ENCODE peak calls at places on chromosome 13, in five cellular contexts. L is left ventricle myocardium inferior, C is H1, A is LNCaP clone FGC, M is AG10803. D is an unnamed sample.
A peak's percentile ranks its signal among the peaks of the same experiment; 100 is the strongest.

GRCh38 chr13:42229287-42229686 is 42.7 kb upstream of the AKAP11 start:
- DNase-seq in C (no peak), A (no peak), L (no peak), M (no peak), D (no peak)

GRCh38 chr13:83508905-83509304 is 373.4 kb downstream of the SLITRK1 start:
- DNase-seq in M (no peak), L (no peak), C (no peak), A (no peak), D (peak; percentile 77)

GRCh38 chr13:20174656-20175405 is 14.0 kb upstream of the GJA3 start:
- DNase-seq in C (no peak), M (peak; percentile 86), A (no peak), L (peak; percentile 42), D (no peak)

GRCh38 chr13:68257111-68257842 is 1027.1 kb upstream of the PCDH9 start:
- DNase-seq in A (no peak), C (no peak), M (no peak), L (no peak), D (peak; percentile 10)

GRCh38 chr13:101621099-101621498 is 168.6 kb downstream of the ITGBL1 start:
- DNase-seq in A (no peak), L (no peak), C (no peak), M (no peak), D (no peak)

GRCh38 chr13:97254809-97255208 is 32.7 kb downstream of the MBNL2 start:
- DNase-seq in C (no peak), A (no peak), M (peak; percentile 49), L (no peak), D (no peak)

GRCh38 chr13:98652721-98653470 is 76.0 kb upstream of the STK24 start:
- DNase-seq in L (no peak), M (no peak), C (no peak), A (no peak), D (no peak)

GRCh38 chr13:30971575-30971974 is 39.1 kb downstream of the TEX26 start:
- DNase-seq in M (peak; percentile 21), C (no peak), A (no peak), L (no peak), D (no peak)

GRCh38 chr13:70043685-70044084 is 63.9 kb upstream of the ATXN8OS start:
- DNase-seq in L (no peak), M (no peak), C (no peak), A (no peak), D (no peak)

GRCh38 chr13:91167706-91168459 is 179.6 kb upstream of the MIR17HG start:
- DNase-seq in L (no peak), A (peak; percentile 67), M (no peak), C (no peak), D (no peak)

GRCh38 chr13:34124912-34125311 is 307.0 kb downstream of the RFC3 start:
- DNase-seq in C (no peak), A (peak; percentile 92), L (no peak), M (no peak), D (no peak)

GRCh38 chr13:112102243-112102642 is 35.3 kb downstream of the SOX1 start:
- DNase-seq in L (no peak), A (peak; percentile 26), M (no peak), C (peak; percentile 43), D (no peak)

GRCh38 chr13:74825170-74825948 is 656.6 kb downstream of the TBC1D4 start:
- DNase-seq in M (peak; percentile 82), A (no peak), L (no peak), C (no peak), D (peak; percentile 10)

GRCh38 chr13:99969934-99970760 is 1.4 kb downstream of the ZIC5 start:
- DNase-seq in C (peak; percentile 76), A (no peak), L (no peak), M (no peak), D (no peak)

GRCh38 chr13:69496951-69497350 is 610.7 kb upstream of the ATXN8OS start:
- DNase-seq in M (no peak), C (no peak), A (no peak), L (no peak), D (no peak)

GRCh38 chr13:99380402-99380801 is 73.2 kb upstream of the GPR183 start:
- DNase-seq in C (peak; percentile 29), M (no peak), A (no peak), L (no peak), D (no peak)

GRCh38 chr13:111330211-111330610 is 9.8 kb downstream of the TEX29 start:
- DNase-seq in L (no peak), C (peak; percentile 17), A (no peak), M (no peak), D (no peak)

GRCh38 chr13:43785681-43786471 is 896 bp downstream of the ENOX1 start:
- DNase-seq in A (no peak), C (peak; percentile 81), M (peak; percentile 69), L (peak; percentile 87), D (no peak)

GRCh38 chr13:96984061-96984508 is 10.2 kb downstream of the OXGR1 start:
- DNase-seq in A (peak; percentile 58), L (no peak), M (no peak), C (no peak), D (no peak)

GRCh38 chr13:59643906-59644626 is 519.7 kb downstream of the DIAPH3 start:
- DNase-seq in A (no peak), C (no peak), M (no peak), L (no peak), D (no peak)

GRCh38 chr13:36819811-36820140 is 754 bp downstream of the RFXAP start:
- DNase-seq in C (no peak), M (peak; percentile 26), L (no peak), A (no peak), D (no peak)

GRCh38 chr13:29428992-29429315 is 166.5 kb downstream of the SLC7A1 start:
- DNase-seq in A (no peak), M (no peak), L (no peak), C (no peak), D (no peak)

GRCh38 chr13:29434217-29434940 is 161.1 kb downstream of the SLC7A1 start:
- DNase-seq in C (no peak), L (no peak), M (no peak), A (no peak), D (no peak)

GRCh38 chr13:29428310-29428991 is 167.0 kb downstream of the SLC7A1 start:
- DNase-seq in M (no peak), L (peak; percentile 61), A (no peak), C (peak; percentile 71), D (no peak)

GRCh38 chr13:29427937-29428309 is 167.6 kb downstream of the SLC7A1 start:
- DNase-seq in M (no peak), A (no peak), L (no peak), C (no peak), D (no peak)

DNA sequence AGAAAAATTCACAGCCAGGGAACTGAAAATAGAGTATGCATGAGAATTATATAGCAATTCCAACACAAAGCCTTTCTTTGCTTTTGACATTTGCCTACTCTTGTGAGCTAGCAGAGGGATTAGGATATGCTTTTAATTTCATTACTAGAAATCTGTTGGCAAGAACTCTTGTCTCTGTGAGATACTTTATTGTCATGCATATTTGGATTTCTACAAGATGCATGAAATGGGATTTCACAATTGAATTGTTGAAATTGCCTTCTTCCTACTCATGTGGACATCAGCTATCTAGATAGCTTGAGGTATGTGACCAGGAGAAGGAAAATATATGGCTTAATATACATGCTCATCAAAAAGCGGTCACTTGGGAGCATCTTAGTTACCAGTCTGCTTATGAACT is 166.0 kb downstream of the SLC7A1 start:
- DNase-seq in L (no peak), M (peak; percentile 80), A (no peak), C (no peak), D (no peak)
- H3K4me3 ChIP-seq in L (peak overlapping the region; percentile 67), M (no peak overlapping the region), A (no peak overlapping the region), C (peak overlapping the region; percentile 60), D (no peak overlapping the region)

DNA sequence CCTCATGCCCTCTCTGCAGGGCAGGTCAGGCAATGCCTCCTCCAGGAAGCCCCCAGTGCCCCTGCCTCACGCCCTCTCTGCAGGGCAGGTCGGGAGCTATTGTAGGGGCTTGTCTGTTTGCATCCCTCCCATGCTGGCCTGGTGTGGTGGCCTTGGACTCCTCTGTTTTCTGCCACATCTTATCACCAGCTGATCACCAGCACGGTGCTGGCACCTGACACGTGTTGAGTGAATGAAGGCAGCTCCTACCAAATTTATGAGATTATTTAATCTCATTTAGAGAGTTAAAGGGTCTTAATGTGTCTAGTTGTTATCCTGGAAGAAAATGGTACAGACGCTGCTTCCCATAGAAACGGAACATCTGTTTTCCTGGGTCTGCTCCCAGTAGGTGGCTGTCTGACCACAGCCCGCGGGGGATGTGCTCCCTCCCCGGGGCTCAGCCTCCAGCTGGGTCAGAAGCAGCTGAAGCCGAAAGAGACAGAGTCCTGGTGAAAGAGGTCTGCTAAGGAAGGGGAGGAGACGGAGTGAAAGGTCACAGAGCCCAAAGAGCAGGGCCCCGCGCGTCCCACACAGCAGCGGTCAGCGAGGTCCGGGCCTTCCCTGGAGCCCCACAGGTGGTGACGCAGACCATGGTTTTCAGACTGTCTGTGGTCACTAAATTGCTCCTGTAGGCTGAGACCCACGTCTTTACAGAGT is 51.7 kb upstream of the C13orf46 start:
- DNase-seq in A (no peak), M (peak; percentile 75), L (no peak), C (no peak), D (no peak)
- H3K4me3 ChIP-seq in A (no peak overlapping the region), M (no peak overlapping the region), L (no peak overlapping the region), C (no peak overlapping the region), D (no peak overlapping the region)

DNA sequence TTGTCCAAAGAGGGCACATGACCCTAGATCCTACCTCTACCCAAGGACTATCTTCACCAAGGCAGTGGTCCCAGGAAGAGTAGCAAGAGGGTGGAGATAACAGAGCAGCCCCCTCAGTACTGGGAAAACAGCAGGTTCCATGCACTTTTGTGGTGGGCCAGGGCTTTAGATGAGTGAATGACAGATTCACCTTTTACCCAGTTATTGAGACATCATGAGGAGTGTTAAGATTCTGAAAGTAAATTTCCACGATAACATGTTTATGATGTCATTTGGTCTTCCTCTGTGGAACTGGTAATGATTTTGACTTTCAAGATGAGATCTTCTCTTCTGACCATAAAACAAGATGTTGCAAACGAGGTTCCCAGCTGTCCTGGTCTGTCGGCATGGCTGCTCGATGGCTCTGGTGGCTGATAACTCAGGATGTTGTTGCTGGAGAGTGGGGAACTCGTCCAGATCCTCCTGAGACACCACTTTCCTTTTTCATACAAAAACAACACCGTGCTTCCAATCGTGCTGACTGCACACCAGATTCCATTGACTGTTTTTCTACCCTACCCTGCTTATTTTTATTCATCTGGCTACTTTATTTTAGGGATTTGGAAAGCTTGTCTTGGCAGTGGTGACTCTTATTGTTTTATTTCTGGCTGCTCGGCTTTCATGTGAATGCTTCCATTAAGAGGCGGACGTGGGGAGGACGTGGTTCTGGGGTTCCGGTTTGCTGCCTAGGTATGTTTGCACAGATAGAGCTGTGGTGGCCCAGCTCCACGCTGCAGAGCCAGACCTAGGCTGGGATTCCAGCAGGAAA is 88.5 kb downstream of the LRCH1 start:
- DNase-seq in A (no peak), L (peak; percentile 44), M (no peak), C (no peak), D (no peak)
- H3K4me3 ChIP-seq in A (no peak overlapping the region), L (peak overlapping the region; percentile 43), M (peak overlapping the region; percentile 36), C (no peak overlapping the region), D (no peak overlapping the region)

DNA sequence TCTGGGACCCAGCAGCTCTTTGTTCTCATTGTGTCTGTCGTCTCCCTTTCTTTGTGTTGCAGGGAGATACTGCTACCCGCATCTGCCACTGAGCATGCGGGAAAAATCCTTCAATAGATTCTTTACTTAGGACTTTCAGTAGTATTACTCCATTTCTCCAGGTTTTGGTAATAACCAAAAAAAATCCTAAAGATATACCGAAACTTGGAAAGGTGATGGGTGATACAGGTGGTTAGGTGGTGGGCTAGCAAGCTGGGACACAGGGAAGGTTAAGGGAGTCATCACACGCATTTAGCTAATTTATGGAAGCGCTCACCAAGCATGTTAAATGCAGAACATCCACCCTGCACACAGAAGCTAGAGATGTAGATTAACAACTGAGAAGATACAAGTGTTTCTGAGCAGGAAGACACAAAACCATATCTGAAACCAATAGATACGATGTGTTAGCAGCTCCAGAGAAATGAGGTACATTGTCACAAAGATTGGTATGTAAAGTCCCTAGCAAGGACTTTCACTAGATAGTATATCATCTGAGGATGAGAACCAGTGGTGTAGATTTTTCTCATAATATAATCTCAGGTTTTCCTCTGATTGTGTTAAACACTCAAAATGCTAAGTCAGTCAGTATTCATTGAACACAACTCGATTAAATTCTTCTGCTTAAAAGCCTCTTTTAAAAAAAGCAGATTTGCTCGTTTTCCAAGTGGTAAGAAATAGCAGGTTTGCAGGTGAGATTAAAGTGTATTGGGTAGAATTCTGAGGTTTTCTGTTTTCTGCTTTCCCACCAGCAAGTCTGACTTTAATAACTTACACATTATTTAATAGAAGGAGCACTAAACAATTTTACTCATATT is 1.3 kb upstream of the SLAIN1 start:
- DNase-seq in A (no peak), M (no peak), C (no peak), L (no peak), D (no peak)
- H3K4me3 ChIP-seq in A (no peak overlapping the region), M (no peak overlapping the region), C (peak overlapping the region; percentile 61), L (peak overlapping the region; percentile 80), D (peak overlapping the region; percentile 86)

D was measured in SK-N-MC.